ENCODE peak calls at places on chromosomes 7 and 10, in nine cellular contexts. O, P, H, W, U, D, R, T and X are unnamed samples.

GRCh38 chr10:48330269-48330668 is 23.8 kb downstream of the MAPK8 start:
- DNase-seq in T (no peak), U (no peak), H (no peak), O (no peak), R (no peak), P (no peak), D (no peak), W (no peak), X (no peak)

GRCh38 chr7:105734233-105734632 is 142.2 kb downstream of the ATXN7L1 start:
- DNase-seq in P (no peak), R (no peak), H (no peak), D (no peak), U (no peak), O (no peak), T (no peak), W (no peak), X (no peak)

GRCh38 chr7:102211590-102212550 is 74.8 kb upstream of the SH2B2 start:
- DNase-seq in W (no peak), T (no peak), R (no peak), D (no peak), U (no peak), P (no peak), H (no peak), O (no peak), X (no peak)

GRCh38 chr7:132755538-132756481 is 179.5 kb upstream of the PLXNA4 start:
- DNase-seq in P (no peak), W (no peak), U (no peak), D (no peak), H (no peak), O (no peak), T (no peak), R (no peak), X (no peak)

GRCh38 chr7:69439636-69440325 is 158.5 kb upstream of the AUTS2 start:
- DNase-seq in H (no peak), O (no peak), P (no peak), D (no peak), R (no peak), U (no peak), W (no peak), T (no peak), X (no peak)

GRCh38 chr7:38819463-38819862 is 89.5 kb downstream of the VPS41 start:
- DNase-seq in O (no peak), P (no peak), T (no peak), H (no peak), U (no peak), R (no peak), D (no peak), W (no peak), X (no peak)

GRCh38 chr7:137142376-137142775 is 201.2 kb downstream of the PTN start:
- DNase-seq in R (no peak), W (no peak), T (no peak), U (no peak), H (no peak), P (no peak), D (no peak), O (no peak), X (no peak)

GRCh38 chr10:17599089-17599488 is 18.1 kb downstream of the HACD1 start:
- DNase-seq in P (no peak), D (peak; percentile 29), O (no peak), H (peak; percentile 18), T (no peak), W (no peak), U (no peak), R (peak; percentile 51), X (no peak)

GRCh38 chr7:153381275-153382119 is 621.9 kb downstream of the ACTR3B start:
- DNase-seq in D (no peak), H (peak; percentile 37), P (no peak), T (no peak), R (peak; percentile 80), U (no peak), W (peak; percentile 66), O (no peak), X (no peak)

GRCh38 chr7:1928555-1929348 is 258.7 kb downstream of the ELFN1 start:
- DNase-seq in O (no peak), R (no peak), U (no peak), H (no peak), D (no peak), T (no peak), W (peak; percentile 83), P (no peak), X (no peak)

GRCh38 chr7:55299273-55299967 is 65.7 kb upstream of the LANCL2 start:
- DNase-seq in T (no peak), R (peak; percentile 59), O (no peak), D (no peak), U (no peak), P (no peak), W (no peak), H (no peak), X (no peak)

GRCh38 chr7:129170373-129171021 is 17.9 kb upstream of the SMO start:
- DNase-seq in T (no peak), D (no peak), H (no peak), U (no peak), P (no peak), W (no peak), R (peak; percentile 85), O (no peak), X (no peak)

GRCh38 chr10:132059760-132060508 is 5.8 kb upstream of the JAKMIP3 start:
- DNase-seq in W (peak; percentile 35), O (no peak), U (no peak), H (no peak), T (no peak), P (no peak), D (no peak), R (no peak), X (peak; percentile 31)

GRCh38 chr7:139231513-139232376 is 708 bp downstream of the UBN2 start:
- DNase-seq in T (no peak), U (peak; percentile 1), P (no peak), H (peak; percentile 62), D (peak; percentile 26), R (peak; percentile 50), O (no peak), W (peak; percentile 70), X (no peak)